ENCODE peak calls at places on chromosomes 1 and 21, in five cellular contexts. G, Q, V, W and Z are unnamed samples. For H3K4me1, the result is how much of the 10 kb centered on the place peaks cover.

GRCh38 chr1:46246548-46247432 is 773 bp upstream of the RAD54L start:
- DNase-seq in V (peak), W (peak), G (no peak), Q (no peak), Z (peak)

GRCh38 chr1:234262754-234263105 is 110.5 kb upstream of the COA6 start:
- DNase-seq in W (no peak), Q (peak), V (no peak), G (peak), Z (no peak)

GRCh38 chr1:227869851-227870305 is 54.4 kb downstream of the PRSS38 start:
- DNase-seq in Q (no peak), G (no peak), V (no peak), W (no peak), Z (no peak)

GRCh38 chr1:150564051-150564991 is 15.1 kb downstream of the MCL1 start:
- DNase-seq in W (peak), V (no peak), G (no peak), Q (peak), Z (no peak)

GRCh38 chr1:154962238-154962678 is 676 bp upstream of the PYGO2 start:
- DNase-seq in V (no peak), W (peak), G (peak), Q (peak), Z (peak)

GRCh38 chr1:12383786-12384185 is 154.0 kb downstream of the VPS13D start:
- DNase-seq in Q (no peak), G (no peak), W (no peak), V (no peak), Z (no peak)

GRCh38 chr1:6591222-6591621 is 11.4 kb downstream of the ZBTB48 start:
- DNase-seq in G (no peak), V (no peak), W (no peak), Q (no peak), Z (no peak)

GRCh38 chr1:26531651-26532131 is 2.1 kb downstream of the RPS6KA1 start:
- DNase-seq in W (peak), Q (peak), G (peak), V (no peak), Z (no peak)

GRCh38 chr1:231748744-231749143 is 122.2 kb downstream of the DISC1 start:
- DNase-seq in G (no peak), W (no peak), V (no peak), Q (peak), Z (no peak)

GRCh38 chr21:45517249-45518065 is 24.8 kb downstream of the SLC19A1 start:
- DNase-seq in V (no peak), Q (no peak), G (no peak), W (no peak), Z (no peak)

GRCh38 chr21:45514311-45515021 is 27.8 kb downstream of the SLC19A1 start:
- DNase-seq in V (no peak), W (no peak), G (no peak), Q (no peak), Z (no peak)

GRCh38 chr21:45515241-45516061 is 26.8 kb downstream of the SLC19A1 start:
- DNase-seq in W (no peak), V (no peak), Q (no peak), G (no peak), Z (no peak)

GRCh38 chr21:45516671-45517151 is 25.5 kb downstream of the SLC19A1 start:
- DNase-seq in G (no peak), W (no peak), Q (no peak), V (no peak), Z (no peak)

GRCh38 chr21:45516071-45516670 is 26.1 kb downstream of the SLC19A1 start:
- DNase-seq in W (no peak), V (no peak), G (no peak), Q (no peak), Z (no peak)
- TF ChIP-seq POLR2A in W (no peak), V (no peak), G (no peak), Q (no peak), Z (no peak)

GRCh38 chr1:67551375-67551774 is 121.2 kb upstream of the SERBP1 start:
- DNase-seq in V (no peak), W (no peak), Q (no peak), G (no peak), Z (no peak)
- H3K4me1 ChIP-seq in V (under half), W (under half), Q (under half), G (under half), Z (under half)

GRCh38 chr1:224773646-224774045 is 155.8 kb upstream of the DNAH14 start:
- DNase-seq in G (no peak), Q (no peak), V (no peak), W (no peak), Z (no peak)

GRCh38 chr1:224779491-224780020 is 149.9 kb upstream of the DNAH14 start:
- DNase-seq in W (no peak), V (no peak), G (no peak), Q (no peak), Z (no peak)

GRCh38 chr1:224769987-224770693 is 154.0 kb downstream of the CNIH3 start:
- DNase-seq in V (no peak), Q (no peak), G (no peak), W (no peak), Z (no peak)

GRCh38 chr1:224768971-224769370 is 152.9 kb downstream of the CNIH3 start:
- DNase-seq in Q (no peak), V (no peak), G (no peak), W (no peak), Z (no peak)

DNA sequence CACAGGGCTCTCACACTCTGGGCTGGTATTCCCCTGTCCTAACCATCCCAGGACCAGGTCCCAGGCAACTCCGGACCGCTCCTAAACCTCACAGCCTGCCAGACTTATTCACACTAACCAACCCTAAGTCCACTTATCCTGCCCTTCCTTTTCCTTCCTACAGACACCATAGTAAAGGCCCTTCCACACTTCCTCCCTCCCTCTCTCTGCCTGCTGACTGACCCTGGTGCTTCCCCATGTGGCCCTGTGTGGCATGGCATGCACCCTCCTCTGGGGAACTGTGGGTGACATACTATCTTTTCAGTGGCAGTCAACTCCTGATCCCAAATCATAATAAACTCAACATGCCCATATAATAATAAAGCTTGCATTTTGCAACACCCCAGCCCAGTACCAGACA is 155.1 kb upstream of the DNAH14 start:
- DNase-seq in V (no peak), Q (no peak), W (no peak), G (no peak), Z (no peak)
- TF ChIP-seq CTCF in V (no peak), Q (no peak), W (no peak), G (no peak), Z (no peak)

GRCh38 chr1:31065310-31066217 is at the start of gene PUM1:
- DNase-seq in Q (peak), V (peak), W (peak), G (peak), Z (peak)
- TF ChIP-seq POLR2A in Q (peak), V (peak), W (peak), G (peak), Z (peak)

DNA sequence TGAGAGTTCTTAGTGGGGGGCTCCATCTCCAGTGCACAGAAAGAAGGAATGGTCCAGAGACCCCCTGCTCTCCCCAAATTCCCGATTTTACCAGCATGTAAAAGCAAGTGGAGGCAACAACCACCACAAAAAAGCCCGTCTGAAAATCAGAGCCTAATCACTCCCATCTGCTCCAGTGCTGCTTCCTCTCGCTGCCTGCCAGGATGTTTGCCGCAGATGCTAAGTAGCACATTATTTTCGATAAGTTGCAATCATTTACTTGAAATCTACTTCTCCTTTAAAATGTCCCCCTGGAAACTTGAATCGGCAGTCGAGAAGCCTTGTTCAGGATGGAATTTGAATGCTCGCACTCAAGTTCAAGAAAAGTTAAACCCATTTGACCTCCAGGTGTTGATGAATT is 221.1 kb downstream of the PBX1 start:
- DNase-seq in V (no peak), Q (no peak), W (no peak), G (no peak), Z (no peak)
- H3K4me1 ChIP-seq in V (half or more), Q (half or more), W (under half), G (under half), Z (under half)

DNA sequence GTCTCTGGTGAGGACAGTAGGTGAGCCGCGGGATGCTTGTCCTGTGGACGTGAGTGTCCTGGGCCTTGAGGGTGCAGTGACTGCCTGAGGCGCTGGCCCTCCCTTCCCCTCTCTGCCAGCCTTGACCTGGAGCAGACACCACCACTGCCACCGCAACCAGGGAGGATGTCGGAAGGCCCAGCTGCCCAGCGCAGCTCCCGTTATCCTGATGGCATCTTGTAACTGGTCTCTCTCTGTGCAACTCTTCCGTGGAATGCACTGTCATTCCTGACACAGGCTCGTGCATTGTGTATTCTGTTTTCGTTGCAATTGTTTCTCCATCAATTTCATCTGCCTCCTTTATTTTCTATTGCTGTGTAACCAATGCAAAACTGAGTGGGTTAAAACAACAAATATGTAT is 118.2 kb downstream of the PCBP3 start:
- DNase-seq in Q (no peak), G (no peak), W (no peak), V (no peak), Z (no peak)
- TF ChIP-seq CTCF in Q (no peak), G (no peak), W (no peak), V (no peak), Z (no peak)

DNA sequence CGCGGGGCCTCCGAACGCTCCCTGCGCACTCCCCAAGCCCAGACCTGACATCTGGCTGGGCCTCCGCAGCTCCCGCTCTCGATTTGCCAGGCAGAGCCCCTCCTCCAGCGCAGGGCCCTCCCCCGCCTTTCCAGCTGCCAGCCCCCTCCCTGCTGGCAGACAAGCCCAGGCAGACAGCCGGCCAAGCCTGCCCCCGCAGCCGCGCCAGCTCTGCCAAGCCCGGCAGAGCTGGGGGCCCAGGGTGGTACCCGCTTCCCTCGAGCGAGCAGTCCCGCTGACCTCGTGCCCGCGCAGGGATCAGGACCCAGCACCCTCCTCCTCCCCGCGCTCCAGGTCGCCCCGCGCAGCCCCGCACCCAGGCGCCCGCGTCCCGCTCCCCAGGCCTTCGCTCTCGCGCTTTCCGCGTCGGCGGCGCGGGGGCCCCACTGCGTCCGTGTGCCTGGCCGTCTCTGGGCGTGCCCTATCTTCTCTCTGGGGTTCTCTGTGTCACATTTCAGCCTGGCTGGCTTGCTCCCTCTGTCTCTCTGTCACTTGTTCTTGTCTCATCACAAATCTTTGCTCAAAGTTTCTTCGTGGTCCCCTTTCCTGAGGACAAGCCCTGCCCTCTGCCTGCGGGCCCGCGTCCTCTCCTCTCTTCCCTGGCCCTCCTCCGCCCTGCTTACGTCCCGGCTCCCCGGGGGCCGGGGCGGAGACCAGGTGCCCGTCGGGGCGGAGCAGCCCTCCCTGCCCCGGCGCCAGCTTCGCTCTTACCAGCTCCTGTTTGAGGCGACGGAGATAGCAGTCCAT is 566 bp downstream of the INKA2 start:
- DNase-seq in Q (peak), W (peak), G (peak), V (peak), Z (peak)
- TF ChIP-seq POLR2A in Q (no peak), W (no peak), G (peak), V (peak), Z (no peak)